ENCODE peak calls at places on chromosomes 12 and 14, in four cellular contexts. One of them, this sample, is unnamed. For H3K27me3, the result is how much of the 10 kb centered on the place peaks cover.

GRCh38 chr14:98489115-98489514 is 782.9 kb downstream of the BCL11B start:
- DNase-seq in H9: no peak
- DNase-seq in H1: no peak
- DNase-seq in IMR-90: no peak
- DNase-seq in this sample: no peak

GRCh38 chr14:77043984-77044485 is 15.5 kb upstream of the IRF2BPL start:
- DNase-seq in H1: no peak
- DNase-seq in IMR-90: no peak
- DNase-seq in H9: no peak
- DNase-seq in this sample: no peak

GRCh38 chr12:26188132-26188531 is 7.2 kb upstream of the SSPN start:
- DNase-seq in IMR-90: peak
- DNase-seq in H9: no peak
- DNase-seq in H1: no peak
- DNase-seq in this sample: peak

GRCh38 chr12:22631863-22632463 is 7.0 kb downstream of the ETNK1 start:
- DNase-seq in H9: no peak
- DNase-seq in H1: no peak
- DNase-seq in IMR-90: peak
- DNase-seq in this sample: peak

GRCh38 chr12:123115409-123116111 is 35.3 kb downstream of the PITPNM2 start:
- DNase-seq in H1: no peak
- DNase-seq in H9: no peak
- DNase-seq in IMR-90: peak
- DNase-seq in this sample: peak

GRCh38 chr14:31228533-31228932 is 20.9 kb upstream of the HECTD1 start:
- DNase-seq in H9: no peak
- DNase-seq in H1: no peak
- DNase-seq in IMR-90: no peak
- DNase-seq in this sample: no peak

GRCh38 chr14:23186913-23187654 is 3.6 kb upstream of the SLC7A8 start:
- DNase-seq in H9: no peak
- DNase-seq in IMR-90: peak
- DNase-seq in H1: no peak
- DNase-seq in this sample: peak

GRCh38 chr14:30756594-30756993 is 117.8 kb upstream of the COCH start:
- DNase-seq in H9: no peak
- DNase-seq in IMR-90: no peak
- DNase-seq in H1: no peak
- DNase-seq in this sample: no peak

GRCh38 chr12:111643428-111643826 is 42.3 kb downstream of the BRAP start:
- DNase-seq in H9: no peak
- DNase-seq in H1: no peak
- DNase-seq in IMR-90: peak
- DNase-seq in this sample: peak

GRCh38 chr14:68977137-68977740 is 1.9 kb downstream of the ACTN1 start:
- DNase-seq in IMR-90: no peak
- DNase-seq in H1: no peak
- DNase-seq in H9: no peak
- DNase-seq in this sample: no peak

GRCh38 chr12:92987362-92987761 is 58.3 kb upstream of the EEA1 start:
- DNase-seq in H1: no peak
- DNase-seq in IMR-90: peak
- DNase-seq in H9: no peak
- DNase-seq in this sample: peak

GRCh38 chr12:124917135-124917840 is 2.8 kb upstream of the UBC start:
- DNase-seq in H1: peak
- DNase-seq in H9: peak
- DNase-seq in IMR-90: peak
- DNase-seq in this sample: peak

GRCh38 chr14:105087308-105087962 is 22.2 kb upstream of the GPR132 start:
- DNase-seq in H9: peak
- DNase-seq in H1: no peak
- DNase-seq in IMR-90: peak
- DNase-seq in this sample: peak

GRCh38 chr14:52268191-52269061 is 928 bp downstream of the PTGDR start:
- DNase-seq in H9: peak
- DNase-seq in IMR-90: peak
- DNase-seq in H1: no peak
- DNase-seq in this sample: peak

GRCh38 chr14:66008631-66009030 is 477.5 kb upstream of the CCDC196 start:
- DNase-seq in H1: no peak
- DNase-seq in IMR-90: no peak
- DNase-seq in H9: no peak
- DNase-seq in this sample: no peak

GRCh38 chr14:68819260-68819691 is 26.4 kb upstream of the ZFP36L1 start:
- DNase-seq in IMR-90: peak
- DNase-seq in H9: peak
- DNase-seq in H1: no peak
- DNase-seq in this sample: peak

GRCh38 chr14:104131968-104132732 is 6.2 kb upstream of the KIF26A start:
- DNase-seq in H9: no peak
- DNase-seq in IMR-90: no peak
- DNase-seq in H1: no peak
- DNase-seq in this sample: no peak

DNA sequence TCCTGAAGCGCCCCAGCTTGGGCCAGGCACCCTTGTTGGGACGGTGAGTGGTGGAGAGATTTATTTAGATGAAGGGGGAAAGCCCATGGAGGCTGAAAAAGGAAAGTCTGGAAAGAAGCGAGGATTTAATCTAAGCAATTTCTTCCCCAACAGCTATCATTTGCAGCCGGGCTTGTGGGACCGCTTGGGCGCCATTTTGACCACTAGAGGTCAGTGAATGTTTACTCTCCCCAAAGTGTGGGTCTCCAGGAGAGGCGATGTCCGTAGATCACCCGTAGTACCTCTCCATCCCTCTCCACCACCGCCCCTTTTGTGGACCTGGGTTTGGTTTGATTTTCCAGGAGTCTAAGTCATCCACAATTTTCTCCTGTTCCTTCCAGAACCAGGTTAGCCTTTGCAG is 91.2 kb upstream of the PARP11 start:
- DNase-seq in H9: peak
- DNase-seq in IMR-90: no peak
- DNase-seq in H1: peak
- DNase-seq in this sample: no peak
- H3K27me3 ChIP-seq in H9: under half
- H3K27me3 ChIP-seq in IMR-90: under half
- H3K27me3 ChIP-seq in H1: under half
- H3K27me3 ChIP-seq in this sample: under half

GRCh38 chr12:1529228-1529861 is 65.0 kb downstream of the FBXL14 start:
- DNase-seq in H1: no peak
- DNase-seq in IMR-90: no peak
- DNase-seq in H9: peak
- DNase-seq in this sample: no peak

GRCh38 chr12:1530592-1531159 is 63.7 kb downstream of the FBXL14 start:
- DNase-seq in H1: no peak
- DNase-seq in IMR-90: no peak
- DNase-seq in H9: peak
- DNase-seq in this sample: no peak

GRCh38 chr12:1528791-1529190 is 65.6 kb downstream of the FBXL14 start:
- DNase-seq in H1: no peak
- DNase-seq in IMR-90: no peak
- DNase-seq in H9: peak
- DNase-seq in this sample: no peak

GRCh38 chr12:1531160-1531653 is 63.2 kb downstream of the FBXL14 start:
- DNase-seq in H9: peak
- DNase-seq in H1: no peak
- DNase-seq in IMR-90: no peak
- DNase-seq in this sample: peak

GRCh38 chr12:1529862-1530591 is 64.4 kb downstream of the FBXL14 start:
- DNase-seq in H9: peak
- DNase-seq in H1: no peak
- DNase-seq in IMR-90: no peak
- DNase-seq in this sample: peak
- H3K23ac ChIP-seq in H9: no peak
- H3K23ac ChIP-seq in H1: no peak
- H3K23ac ChIP-seq in IMR-90: peak
- H3K23ac ChIP-seq in this sample: peak

GRCh38 chr14:93733646-93734045 is 54.6 kb downstream of the PRIMA1 start:
- DNase-seq in H9: no peak
- DNase-seq in H1: no peak
- DNase-seq in IMR-90: no peak
- DNase-seq in this sample: no peak

GRCh38 chr14:93732524-93732923 is 55.8 kb downstream of the PRIMA1 start:
- DNase-seq in IMR-90: no peak
- DNase-seq in H1: no peak
- DNase-seq in H9: no peak
- DNase-seq in this sample: no peak

GRCh38 chr14:93734086-93734822 is 54.0 kb downstream of the PRIMA1 start:
- DNase-seq in H1: no peak
- DNase-seq in IMR-90: no peak
- DNase-seq in H9: peak
- DNase-seq in this sample: no peak

GRCh38 chr14:93731753-93732152 is 56.5 kb downstream of the PRIMA1 start:
- DNase-seq in H1: no peak
- DNase-seq in H9: no peak
- DNase-seq in IMR-90: no peak
- DNase-seq in this sample: no peak

GRCh38 chr14:93733231-93733630 is 55.1 kb downstream of the PRIMA1 start:
- DNase-seq in IMR-90: no peak
- DNase-seq in H1: no peak
- DNase-seq in H9: no peak
- DNase-seq in this sample: no peak
- H2AK5ac ChIP-seq in IMR-90: no peak
- H2AK5ac ChIP-seq in H1: no peak
- H2AK5ac ChIP-seq in H9: no peak
- H2AK5ac ChIP-seq in this sample: no peak

GRCh38 chr12:80709811-80710726 is 2.6 kb downstream of the MYF6 start:
- DNase-seq in H9: peak
- DNase-seq in H1: no peak
- DNase-seq in IMR-90: no peak
- DNase-seq in this sample: no peak
- H3K27me3 ChIP-seq in H9: half or more
- H3K27me3 ChIP-seq in H1: half or more
- H3K27me3 ChIP-seq in IMR-90: under half
- H3K27me3 ChIP-seq in this sample: under half

GRCh38 chr12:105933671-105934665 is 204.8 kb downstream of the NUAK1 start:
- DNase-seq in IMR-90: peak
- DNase-seq in H9: no peak
- DNase-seq in H1: no peak
- DNase-seq in this sample: peak
- H3K23ac ChIP-seq in IMR-90: peak
- H3K23ac ChIP-seq in H9: no peak
- H3K23ac ChIP-seq in H1: no peak
- H3K23ac ChIP-seq in this sample: no peak

GRCh38 chr14:94113908-94114588 is 3.5 kb downstream of the IFI27 start:
- DNase-seq in H9: peak
- DNase-seq in IMR-90: peak
- DNase-seq in H1: no peak
- DNase-seq in this sample: no peak

GRCh38 chr14:94114589-94115067 is 4.1 kb downstream of the IFI27 start:
- DNase-seq in H9: peak
- DNase-seq in IMR-90: no peak
- DNase-seq in H1: no peak
- DNase-seq in this sample: no peak

GRCh38 chr14:94116701-94117100 is 6.2 kb downstream of the IFI27 start:
- DNase-seq in H9: no peak
- DNase-seq in H1: no peak
- DNase-seq in IMR-90: no peak
- DNase-seq in this sample: no peak

GRCh38 chr14:94115068-94115591 is 4.6 kb downstream of the IFI27 start:
- DNase-seq in H9: no peak
- DNase-seq in IMR-90: no peak
- DNase-seq in H1: no peak
- DNase-seq in this sample: no peak

DNA sequence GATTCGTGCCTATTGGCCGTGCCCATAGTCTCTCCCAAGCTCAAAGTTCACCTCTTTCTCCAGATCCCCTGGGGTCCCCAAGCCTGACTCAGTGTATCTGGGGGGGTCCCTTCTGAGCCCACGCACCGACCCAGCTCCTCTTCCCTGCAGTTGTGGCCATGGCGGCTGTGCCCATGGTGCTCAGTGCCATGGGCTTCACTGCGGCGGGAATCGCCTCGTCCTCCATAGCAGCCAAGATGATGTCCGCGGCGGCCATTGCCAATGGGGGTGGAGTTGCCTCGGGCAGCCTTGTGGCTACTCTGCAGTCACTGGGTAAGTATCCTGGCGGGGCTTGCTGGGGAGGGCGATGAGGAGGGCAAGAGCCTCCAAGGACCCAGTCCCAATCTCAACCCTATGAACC is 5.1 kb downstream of the IFI27 start:
- DNase-seq in IMR-90: no peak
- DNase-seq in H9: no peak
- DNase-seq in H1: no peak
- DNase-seq in this sample: no peak
- H2AK5ac ChIP-seq in IMR-90: no peak
- H2AK5ac ChIP-seq in H9: no peak
- H2AK5ac ChIP-seq in H1: no peak
- H2AK5ac ChIP-seq in this sample: no peak